ENCODE peak calls at places on chromosomes 6 and 20, in eight cellular contexts. O, A, P, Y, C, Z, T and X are unnamed samples.

GRCh38 chr20:7741866-7742265 is 198.4 kb downstream of the HAO1 start:
- DNase-seq in O (no peak), A (no peak), P (no peak), Y (no peak), C (no peak), Z (no peak), T (no peak), X (no peak)

GRCh38 chr6:161303628-161304340 is 29.9 kb upstream of the AGPAT4 start:
- DNase-seq in O (no peak), A (no peak), P (peak), Y (no peak), C (no peak), Z (no peak), T (peak), X (no peak)

GRCh38 chr6:53306819-53307347 is 41.9 kb downstream of the ELOVL5 start:
- DNase-seq in O (no peak), A (no peak), P (no peak), Y (no peak), C (no peak), Z (no peak), T (no peak), X (no peak)

GRCh38 chr6:80976336-80976735 is 776.1 kb downstream of the TENT5A start:
- DNase-seq in O (no peak), A (no peak), P (no peak), Y (no peak), C (no peak), Z (no peak), T (no peak), X (no peak)

GRCh38 chr6:13573669-13574110 is 711 bp upstream of the SIRT5 start:
- DNase-seq in O (no peak), A (no peak), P (peak), Y (no peak), C (no peak), Z (peak), T (peak), X (peak)

GRCh38 chr6:164356814-164357213 is 942.3 kb downstream of the QKI start:
- DNase-seq in O (no peak), A (no peak), P (no peak), Y (no peak), C (no peak), Z (no peak), T (no peak), X (no peak)

GRCh38 chr6:24252215-24252614 is 105.6 kb downstream of the DCDC2 start:
- DNase-seq in O (no peak), A (no peak), P (no peak), Y (no peak), C (no peak), Z (no peak), T (no peak), X (no peak)

GRCh38 chr20:6908673-6909072 is 141.2 kb downstream of the BMP2 start:
- DNase-seq in O (no peak), A (no peak), P (no peak), Y (no peak), C (no peak), Z (no peak), T (no peak), X (no peak)

GRCh38 chr20:59047938-59048680 is 5.5 kb upstream of the PRELID3B start:
- DNase-seq in O (no peak), A (no peak), P (no peak), Y (no peak), C (no peak), Z (no peak), T (no peak), X (no peak)

GRCh38 chr6:56695702-56696101 is 53.0 kb upstream of the DST start:
- DNase-seq in O (no peak), A (no peak), P (no peak), Y (no peak), C (no peak), Z (no peak), T (no peak), X (no peak)

GRCh38 chr20:44074252-44075151 is 112.5 kb downstream of the JPH2 start:
- DNase-seq in O (peak), A (peak), P (peak), Y (no peak), C (no peak), Z (no peak), T (no peak), X (peak)

GRCh38 chr20:4435210-4435609 is 286.5 kb upstream of the PRND start:
- DNase-seq in O (no peak), A (no peak), P (peak), Y (no peak), C (no peak), Z (no peak), T (no peak), X (no peak)

GRCh38 chr20:63112491-63113219 is 103.3 kb downstream of the YTHDF1 start:
- DNase-seq in O (no peak), A (no peak), P (no peak), Y (no peak), C (peak), Z (peak), T (no peak), X (no peak)

GRCh38 chr6:12348530-12349511 is 58.7 kb downstream of the EDN1 start:
- DNase-seq in O (no peak), A (no peak), P (peak), Y (no peak), C (no peak), Z (no peak), T (peak), X (peak)

GRCh38 chr6:133340557-133340956 is 99.4 kb downstream of the EYA4 start:
- DNase-seq in O (no peak), A (no peak), P (peak), Y (no peak), C (no peak), Z (no peak), T (peak), X (no peak)

GRCh38 chr6:121093928-121094327 is 240.4 kb downstream of the TBC1D32 start:
- DNase-seq in O (no peak), A (no peak), P (peak), Y (no peak), C (no peak), Z (no peak), T (peak), X (peak)

GRCh38 chr6:89707766-89708165 is 69.2 kb upstream of the LYRM2 start:
- DNase-seq in O (no peak), A (no peak), P (no peak), Y (no peak), C (no peak), Z (no peak), T (no peak), X (no peak)

GRCh38 chr6:148445620-148446019 is 103.0 kb downstream of the SASH1 start:
- DNase-seq in O (no peak), A (no peak), P (peak), Y (no peak), C (no peak), Z (no peak), T (no peak), X (peak)

GRCh38 chr6:50271266-50271665 is 221.5 kb upstream of the DEFB112 start:
- DNase-seq in O (no peak), A (no peak), P (no peak), Y (no peak), C (no peak), Z (no peak), T (no peak), X (no peak)

GRCh38 chr20:14963262-14963663 is 625.9 kb upstream of the FLRT3 start:
- DNase-seq in O (no peak), A (no peak), P (peak), Y (no peak), C (no peak), Z (no peak), T (no peak), X (no peak)

GRCh38 chr6:39388526-39389371 is 66.2 kb upstream of the KCNK16 start:
- DNase-seq in O (no peak), A (no peak), P (no peak), Y (no peak), C (no peak), Z (no peak), T (no peak), X (no peak)